ENCODE peak calls at places on chromosomes 5 and 9, in five cellular contexts. K is H9, T is neuronal stem cell, X is H1, S is mesenchymal stem cell. C is an unnamed sample.

GRCh38 chr5:146860213-146860891 is 18.2 kb downstream of the PPP2R2B start:
- DNase-seq in S (peak), T (no peak), K (no peak), X (no peak), C (no peak)

GRCh38 chr5:173781826-173782670 is 106.1 kb upstream of the CPEB4 start:
- DNase-seq in K (no peak), X (no peak), S (peak), T (no peak), C (peak)

GRCh38 chr5:54379590-54379989 is 69.2 kb upstream of the ARL15 start:
- DNase-seq in S (no peak), K (no peak), X (no peak), T (no peak), C (no peak)

GRCh38 chr5:5881294-5881693 is 458.8 kb downstream of the ICE1 start:
- DNase-seq in X (peak), S (no peak), T (no peak), K (peak), C (no peak)

GRCh38 chr5:52947208-52947607 is 41.9 kb upstream of the ITGA2 start:
- DNase-seq in T (no peak), X (no peak), S (no peak), K (no peak), C (no peak)

GRCh38 chr9:136939996-136940525 is 4.5 kb downstream of the FBXW5 start:
- DNase-seq in X (no peak), S (no peak), T (no peak), K (no peak), C (no peak)

GRCh38 chr5:160621503-160621902 is 199.8 kb downstream of the PTTG1 start:
- DNase-seq in S (no peak), K (no peak), T (no peak), X (no peak), C (no peak)

GRCh38 chr5:54062958-54063357 is 247.4 kb downstream of the ARL15 start:
- DNase-seq in K (no peak), S (peak), T (no peak), X (no peak), C (no peak)

GRCh38 chr5:502325-503079 is 21.7 kb downstream of the SLC9A3 start:
- DNase-seq in S (no peak), K (no peak), T (no peak), X (no peak), C (no peak)

GRCh38 chr5:176859916-176860315 is 39.2 kb downstream of the HK3 start:
- DNase-seq in X (no peak), T (no peak), S (no peak), K (no peak), C (no peak)

GRCh38 chr5:159330131-159330530 is at the start of gene IL12B:
- DNase-seq in X (no peak), K (no peak), T (no peak), S (peak), C (peak)

GRCh38 chr5:945691-946541 is 53.2 kb downstream of the TRIP13 start:
- DNase-seq in T (no peak), X (no peak), S (no peak), K (no peak), C (no peak)

GRCh38 chr5:111722016-111722591 is 34.9 kb downstream of the NREP start:
- DNase-seq in K (no peak), T (no peak), X (no peak), S (peak), C (no peak)
- H2BK12ac ChIP-seq in K (no peak), T (no peak), X (no peak), S (no peak), C (no peak)

GRCh38 chr9:133828338-133828997 is 90.3 kb upstream of the SARDH start:
- DNase-seq in T (no peak), K (no peak), S (no peak), X (no peak), C (no peak)

GRCh38 chr9:133825555-133826198 is 87.5 kb upstream of the SARDH start:
- DNase-seq in T (no peak), S (peak), X (no peak), K (no peak), C (no peak)

GRCh38 chr9:133824106-133824801 is 86.1 kb upstream of the SARDH start:
- DNase-seq in X (no peak), S (no peak), T (no peak), K (no peak), C (no peak)

GRCh38 chr9:133824802-133825186 is 86.6 kb upstream of the SARDH start:
- DNase-seq in S (no peak), K (no peak), X (no peak), T (no peak), C (no peak)

GRCh38 chr9:133826289-133827085 is 88.3 kb upstream of the SARDH start:
- DNase-seq in X (no peak), T (no peak), K (no peak), S (no peak), C (no peak)
- H3K14ac ChIP-seq in X (no peak), T (no peak), K (peak), S (no peak), C (no peak)

GRCh38 chr5:56478062-56478461 is 244.9 kb upstream of the ANKRD55 start:
- DNase-seq in X (no peak), T (no peak), K (no peak), S (no peak), C (no peak)
- H2BK120ac ChIP-seq in X (no peak), T (no peak), K (no peak), S (no peak), C (no peak)

GRCh38 chr5:142561029-142561428 is 124.9 kb downstream of the FGF1 start:
- DNase-seq in K (no peak), T (no peak), S (no peak), X (no peak), C (no peak)

DNA sequence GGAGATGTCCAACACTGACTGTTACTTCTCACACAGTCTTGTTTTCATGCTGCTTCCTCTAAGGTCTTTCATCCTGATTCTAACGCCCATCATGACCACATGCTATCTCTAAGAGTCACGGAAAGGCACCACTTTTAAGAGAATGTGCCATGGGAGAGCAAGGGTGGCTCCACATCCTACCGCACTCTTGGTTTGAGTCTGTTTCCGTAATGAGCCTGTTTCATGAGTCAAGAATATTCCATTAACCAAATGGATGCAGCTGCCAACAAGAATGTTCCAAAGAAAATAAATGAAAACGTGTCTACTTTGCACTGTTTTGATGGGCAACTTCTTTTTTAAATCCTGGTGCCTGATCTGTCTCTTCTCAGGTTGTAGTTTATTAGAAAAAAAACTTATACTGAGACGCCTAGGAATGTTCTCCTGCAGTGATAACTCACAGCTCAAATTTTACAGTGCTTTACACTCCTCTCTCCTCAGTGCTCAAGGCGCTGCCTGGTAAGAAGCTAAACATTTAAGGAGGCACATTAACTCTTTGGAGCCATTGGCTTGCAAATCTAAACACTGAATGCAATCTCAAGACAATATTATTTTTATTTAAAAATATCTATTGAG is 124.3 kb downstream of the FGF1 start:
- DNase-seq in S (no peak), K (no peak), X (no peak), T (no peak), C (no peak)
- H2BK12ac ChIP-seq in S (no peak), K (no peak), X (no peak), T (no peak), C (no peak)

GRCh38 chr9:91126761-91127420 is 234.8 kb downstream of the AUH start:
- DNase-seq in K (no peak), X (no peak), T (no peak), S (peak), C (peak)
- H3K14ac ChIP-seq in K (no peak), X (no peak), T (no peak), S (no peak), C (no peak)

DNA sequence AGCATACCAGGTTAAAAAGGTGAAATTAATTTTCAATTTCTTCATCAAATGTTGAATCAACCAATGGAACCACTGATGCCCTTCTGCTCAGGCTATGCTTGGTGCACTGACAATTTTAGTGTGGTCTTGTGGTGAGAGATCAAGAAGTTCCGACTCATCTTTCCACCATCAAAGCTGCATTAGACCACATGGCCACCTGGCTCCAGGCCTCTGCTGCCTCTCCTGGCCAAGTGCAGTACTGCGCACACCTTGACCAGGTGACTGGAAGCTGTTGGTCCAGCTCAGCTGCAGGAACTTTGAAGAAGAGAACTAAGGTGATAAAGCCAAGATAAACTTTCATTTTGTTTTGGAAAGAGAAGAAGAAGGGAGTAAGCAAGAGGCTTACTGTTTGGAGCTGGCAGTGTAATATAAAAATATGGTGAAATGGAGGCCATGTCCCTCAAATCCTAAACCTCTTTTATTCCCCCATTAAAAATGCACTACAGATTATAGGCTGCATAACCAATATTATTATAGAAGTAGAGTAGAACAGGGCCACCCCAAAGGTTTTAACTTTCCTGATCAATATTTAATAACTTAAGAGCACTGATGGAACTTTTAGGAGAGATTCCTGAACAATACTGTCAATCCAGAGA is 315.5 kb upstream of the C9orf72 start:
- DNase-seq in X (peak), K (peak), T (no peak), S (no peak), C (peak)
- H2BK120ac ChIP-seq in X (no peak), K (no peak), T (no peak), S (no peak), C (no peak)

GRCh38 chr5:69250593-69250992 is 15.9 kb downstream of the CDK7 start:
- DNase-seq in S (no peak), X (no peak), T (no peak), K (no peak), C (peak)
- H2BK12ac ChIP-seq in S (peak), X (no peak), T (no peak), K (no peak), C (peak)

GRCh38 chr9:38226491-38226951 is 157.5 kb upstream of the SHB start:
- DNase-seq in K (peak), S (no peak), T (no peak), X (no peak), C (peak)

GRCh38 chr9:38228331-38229122 is 159.5 kb upstream of the SHB start:
- DNase-seq in X (no peak), T (no peak), S (no peak), K (no peak), C (peak)

GRCh38 chr9:38224941-38225340 is 155.9 kb upstream of the SHB start:
- DNase-seq in K (no peak), T (no peak), S (no peak), X (no peak), C (no peak)

GRCh38 chr9:38227656-38228055 is 158.6 kb upstream of the SHB start:
- DNase-seq in S (peak), X (no peak), K (no peak), T (no peak), C (peak)

DNA sequence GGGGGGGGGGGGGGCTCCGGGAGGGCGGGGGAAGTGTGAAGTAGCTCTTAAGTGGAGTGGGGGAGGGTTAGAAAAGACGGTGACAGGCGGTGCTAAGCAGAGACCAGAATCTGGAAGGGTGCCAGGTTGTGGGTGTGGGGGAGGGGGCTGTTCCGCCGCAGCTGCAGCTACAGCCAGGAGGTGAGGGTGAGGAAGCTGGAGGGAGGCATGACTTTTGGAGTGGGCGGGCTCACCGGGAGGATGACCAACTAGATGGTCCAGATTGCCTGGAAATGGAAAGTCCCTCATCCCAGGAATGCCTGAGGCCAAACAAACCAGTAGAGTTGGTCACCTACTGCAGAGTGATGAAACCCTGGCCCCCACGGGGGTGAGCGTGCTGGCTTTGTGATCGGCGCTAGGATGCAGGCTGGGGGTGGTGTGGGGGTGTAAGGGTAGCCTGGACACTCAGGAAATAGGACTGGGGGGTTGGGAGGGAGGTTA is 158.1 kb upstream of the SHB start:
- DNase-seq in T (no peak), S (peak), X (peak), K (peak), C (peak)
- H3K14ac ChIP-seq in T (no peak), S (no peak), X (no peak), K (no peak), C (no peak)

GRCh38 chr9:108478871-108479332 is 376.9 kb downstream of the ACTL7B start:
- DNase-seq in T (no peak), K (no peak), S (peak), X (no peak), C (no peak)
- H2BK120ac ChIP-seq in T (no peak), K (no peak), S (peak), X (no peak), C (no peak)

DNA sequence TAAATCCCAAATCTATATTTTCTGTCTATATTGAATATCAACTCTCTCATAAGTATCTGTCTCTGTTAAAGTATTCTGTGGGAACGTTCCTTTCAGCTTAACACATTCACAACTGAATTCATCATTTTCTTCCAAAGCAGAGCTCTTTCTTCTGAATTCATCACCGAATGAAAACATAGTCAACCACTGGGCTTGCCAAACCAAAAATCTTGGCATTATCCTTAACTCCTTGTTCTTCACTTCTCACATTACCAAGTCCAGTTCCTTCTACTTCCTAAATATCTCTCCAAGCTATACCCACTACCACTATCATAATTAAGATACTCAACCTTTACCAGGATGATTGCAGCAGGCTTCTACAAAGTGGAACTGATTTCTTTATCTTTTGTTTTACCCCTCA is 559.8 kb downstream of the MAT2B start:
- DNase-seq in T (no peak), K (no peak), S (no peak), X (no peak), C (no peak)
- H2BK12ac ChIP-seq in T (no peak), K (no peak), S (no peak), X (no peak), C (no peak)

C was measured in trophoblast cell.